ENCODE peak calls at places on chromosomes 12 and 14, in eight cellular contexts. K, C, E, W, A, V, H and X are unnamed samples.

GRCh38 chr14:49999216-49999761 is 106.4 kb downstream of the ARF6 start:
- DNase-seq in K (peak; percentile 71), C (no peak), E (peak; percentile 76), W (peak; percentile 90), A (peak; percentile 87), V (peak; percentile 72), H (peak; percentile 54), X (peak; percentile 72)

GRCh38 chr12:101670007-101670671 is 27.3 kb upstream of the CHPT1 start:
- DNase-seq in K (peak; percentile 77), C (peak; percentile 28), E (peak; percentile 47), W (no peak), A (no peak), V (no peak), H (no peak), X (peak; percentile 32)

GRCh38 chr12:2634481-2634880 is 160.3 kb upstream of the FKBP4 start:
- DNase-seq in K (no peak), C (no peak), E (no peak), W (peak; percentile 12), A (no peak), V (no peak), H (no peak), X (no peak)

GRCh38 chr12:127401005-127401404 is 866.0 kb upstream of the TMEM132C start:
- DNase-seq in K (no peak), C (no peak), E (no peak), W (no peak), A (no peak), V (no peak), H (no peak), X (no peak)

GRCh38 chr12:25424186-25424854 is 128.8 kb downstream of the LMNTD1 start:
- DNase-seq in K (no peak), C (no peak), E (no peak), W (no peak), A (no peak), V (peak; percentile 21), H (no peak), X (no peak)

GRCh38 chr14:65096323-65097089 is 5.8 kb downstream of the MAX start:
- DNase-seq in K (peak; percentile 77), C (no peak), E (no peak), W (no peak), A (no peak), V (no peak), H (no peak), X (peak; percentile 68)

GRCh38 chr12:81170072-81170471 is 92.2 kb downstream of the ACSS3 start:
- DNase-seq in K (peak; percentile 19), C (no peak), E (no peak), W (no peak), A (no peak), V (no peak), H (no peak), X (no peak)

GRCh38 chr14:104579507-104579906 is at the start of gene C14orf180:
- DNase-seq in K (no peak), C (no peak), E (no peak), W (peak; percentile 83), A (no peak), V (no peak), H (no peak), X (no peak)

GRCh38 chr12:79766705-79767464 is 76.1 kb upstream of the PAWR start:
- DNase-seq in K (no peak), C (no peak), E (peak; percentile 3), W (no peak), A (no peak), V (no peak), H (no peak), X (no peak)

GRCh38 chr12:51533799-51534198 is 57.2 kb upstream of the SCN8A start:
- DNase-seq in K (peak; percentile 44), C (no peak), E (peak; percentile 32), W (no peak), A (no peak), V (no peak), H (no peak), X (no peak)
- TF ChIP-seq CTCF in K (peak; percentile 21), C (no peak), E (no peak), W (no peak), A (no peak), V (no peak), H (no peak), X (peak; percentile 40)

DNA sequence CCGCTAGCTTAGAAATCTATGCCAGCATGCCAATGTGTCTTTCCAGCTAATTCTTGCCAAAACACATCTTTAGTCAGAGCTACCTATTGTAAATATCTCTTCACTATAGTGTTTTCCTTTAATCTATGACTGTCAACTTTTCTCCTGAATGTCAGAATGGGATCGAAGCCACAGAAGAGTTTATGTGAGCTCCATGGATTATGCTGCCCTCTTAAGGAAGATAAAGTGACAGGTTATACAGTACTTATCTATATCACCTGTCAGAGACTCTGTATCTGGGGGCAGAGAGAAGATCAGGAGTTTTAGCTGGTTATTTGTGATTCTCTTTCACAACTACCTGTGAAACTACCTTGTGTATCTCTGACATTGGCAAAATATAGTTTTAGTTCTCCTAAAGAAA is 204.3 kb upstream of the SEL1L start:
- DNase-seq in K (no peak), C (no peak), E (no peak), W (no peak), A (no peak), V (no peak), H (no peak), X (no peak)
- TF ChIP-seq CTCF in K (no peak), C (no peak), E (no peak), W (no peak), A (no peak), V (no peak), H (no peak), X (no peak)

GRCh38 chr12:89269184-89269583 is 83.1 kb downstream of the DUSP6 start:
- DNase-seq in K (no peak), C (no peak), E (no peak), W (no peak), A (no peak), V (no peak), H (no peak), X (no peak)
- TF ChIP-seq CTCF in K (no peak), C (no peak), E (no peak), W (no peak), A (no peak), V (no peak), H (no peak), X (no peak)

GRCh38 chr14:56120091-56120632 is 2.0 kb downstream of the PELI2 start:
- DNase-seq in K (peak; percentile 84), C (no peak), E (peak; percentile 65), W (no peak), A (no peak), V (no peak), H (no peak), X (no peak)

GRCh38 chr14:56121786-56122185 is 3.6 kb downstream of the PELI2 start:
- DNase-seq in K (no peak), C (no peak), E (no peak), W (no peak), A (no peak), V (no peak), H (no peak), X (no peak)

GRCh38 chr14:56119221-56119967 is 1.2 kb downstream of the PELI2 start:
- DNase-seq in K (peak; percentile 55), C (peak; percentile 50), E (peak; percentile 54), W (peak; percentile 73), A (peak; percentile 73), V (no peak), H (no peak), X (peak; percentile 38)

GRCh38 chr14:56124296-56124695 is 6.1 kb downstream of the PELI2 start:
- DNase-seq in K (no peak), C (no peak), E (no peak), W (no peak), A (no peak), V (no peak), H (no peak), X (no peak)

DNA sequence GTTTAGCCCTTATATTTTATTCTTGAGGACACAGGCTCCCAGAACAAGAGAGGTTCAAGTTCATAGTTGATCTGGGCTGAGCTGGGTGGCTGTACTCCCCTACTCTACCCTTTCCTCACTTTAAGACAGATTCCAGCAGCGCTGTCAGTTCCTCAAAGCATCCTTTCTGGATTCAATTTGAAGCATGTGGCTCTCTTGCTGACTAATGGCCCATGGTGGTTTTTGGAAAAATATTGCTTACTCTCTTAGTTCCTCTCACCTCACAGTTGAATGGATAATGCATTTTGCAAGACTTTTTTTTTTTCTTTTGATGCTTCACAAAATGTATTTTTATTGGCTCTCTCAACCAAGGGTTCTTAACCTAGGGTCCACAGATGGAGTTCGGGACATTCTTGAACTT is 4.1 kb downstream of the PELI2 start:
- DNase-seq in K (no peak), C (no peak), E (no peak), W (no peak), A (no peak), V (no peak), H (no peak), X (no peak)
- TF ChIP-seq CTCF in K (no peak), C (no peak), E (no peak), W (no peak), A (no peak), V (no peak), H (no peak), X (no peak)

DNA sequence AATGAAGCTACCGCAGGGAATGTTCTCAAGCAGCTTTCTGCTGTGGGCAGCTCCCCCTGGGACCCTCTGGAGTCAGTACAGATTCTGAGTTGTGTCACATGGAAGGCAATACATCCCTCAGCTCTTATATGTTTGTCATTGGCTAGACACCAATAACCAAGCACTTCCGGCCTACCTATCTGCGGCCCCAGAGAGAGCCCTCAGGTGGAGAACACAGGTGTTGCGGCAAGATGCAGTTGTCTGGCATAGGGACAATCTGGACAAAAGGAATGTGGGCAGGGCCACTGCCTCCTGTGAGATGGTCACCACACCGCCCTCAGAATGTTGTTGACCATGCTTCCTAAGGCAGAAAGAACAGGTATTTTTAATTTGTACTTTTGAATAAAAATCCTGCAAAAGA is 118.7 kb downstream of the BRMS1L start:
- DNase-seq in K (no peak), C (peak; percentile 65), E (no peak), W (no peak), A (no peak), V (no peak), H (no peak), X (peak; percentile 23)
- TF ChIP-seq CTCF in K (no peak), C (no peak), E (no peak), W (no peak), A (no peak), V (no peak), H (no peak), X (peak; percentile 45)

GRCh38 chr14:73231874-73232851 is 5.1 kb upstream of the PAPLN start:
- DNase-seq in K (peak; percentile 25), C (peak; percentile 82), E (peak; percentile 73), W (peak; percentile 46), A (peak; percentile 45), V (peak; percentile 10), H (no peak), X (peak; percentile 53)
- TF ChIP-seq CTCF in K (peak; percentile 30), C (peak; percentile 38), E (peak; percentile 22), W (no peak), A (peak; percentile 12), V (no peak), H (no peak), X (peak; percentile 49)